ENCODE peak calls at places on chromosomes 3 and 15, in four cellular contexts. E is GM13976; F is CD8-positive, alpha-beta T cell; P is fibroblast of lung. M is an unnamed sample.
A peak's percentile ranks its signal among the peaks of the same experiment; 100 is the strongest.

GRCh38 chr3:114299421-114299820 is 5.6 kb downstream of the TIGIT start:
- DNase-seq in P (no peak), E (no peak), F (no peak), M (no peak)

GRCh38 chr3:38479431-38480092 is 16.6 kb upstream of the EXOG start:
- DNase-seq in F (peak; percentile 31), P (peak; percentile 40), E (peak; percentile 83), M (peak; percentile 57)

GRCh38 chr3:42028474-42028873 is 62.7 kb upstream of the TRAK1 start:
- DNase-seq in P (no peak), E (no peak), F (no peak), M (no peak)

GRCh38 chr3:196569003-196569516 is 600 bp downstream of the FBXO45 start:
- DNase-seq in P (peak; percentile 49), E (peak; percentile 59), F (peak; percentile 36), M (no peak)

GRCh38 chr3:44914936-44915335 is 40.5 kb downstream of the TGM4 start:
- DNase-seq in P (no peak), E (no peak), F (no peak), M (no peak)

GRCh38 chr3:23312866-23313265 is 109.7 kb downstream of the UBE2E2 start:
- DNase-seq in F (no peak), E (no peak), P (peak; percentile 23), M (no peak)

GRCh38 chr3:174330303-174330702 is 528.8 kb upstream of the NAALADL2 start:
- DNase-seq in F (no peak), E (no peak), P (peak; percentile 95), M (no peak)

GRCh38 chr3:58035512-58035867 is 27.3 kb downstream of the FLNB start:
- DNase-seq in P (peak; percentile 64), F (no peak), E (no peak), M (no peak)

GRCh38 chr3:128367726-128368125 is 99.0 kb downstream of the DNAJB8 start:
- DNase-seq in E (no peak), P (peak; percentile 21), F (no peak), M (no peak)

GRCh38 chr15:33149919-33150318 is 44.6 kb downstream of the FMN1 start:
- DNase-seq in P (peak; percentile 38), F (no peak), E (no peak), M (no peak)

GRCh38 chr3:171458056-171458856 is 1.9 kb downstream of the TNIK start:
- DNase-seq in E (no peak), P (no peak), F (peak; percentile 42), M (no peak)

GRCh38 chr15:68316061-68316804 is 38.7 kb downstream of the FEM1B start:
- DNase-seq in F (no peak), E (no peak), P (no peak), M (no peak)

GRCh38 chr3:114886945-114887344 is 260.1 kb downstream of the ZBTB20 start:
- DNase-seq in P (no peak), F (no peak), E (no peak), M (no peak)

GRCh38 chr3:135040321-135041110 is 245.5 kb downstream of the EPHB1 start:
- DNase-seq in F (no peak), P (no peak), E (no peak), M (no peak)

GRCh38 chr15:90868261-90868689 is at the start of gene FURIN:
- DNase-seq in P (no peak), E (no peak), F (no peak), M (no peak)

GRCh38 chr3:6416049-6416661 is 444.8 kb upstream of the GRM7 start:
- DNase-seq in E (no peak), P (no peak), F (no peak), M (no peak)

GRCh38 chr3:107441617-107442016 is 64.4 kb downstream of the CCDC54 start:
- DNase-seq in P (peak; percentile 63), F (no peak), E (no peak), M (no peak)

GRCh38 chr3:27326211-27326948 is 42.8 kb downstream of the NEK10 start:
- DNase-seq in F (no peak), E (no peak), P (peak; percentile 93), M (no peak)

GRCh38 chr15:81157195-81157938 is 23.3 kb downstream of the CFAP161 start:
- DNase-seq in F (no peak), P (no peak), E (no peak), M (no peak)

GRCh38 chr3:112555535-112556170 is 6.1 kb downstream of the ATG3 start:
- DNase-seq in E (no peak), F (no peak), P (no peak), M (no peak)

GRCh38 chr3:10783360-10784346 is 32.4 kb upstream of the SLC6A11 start:
- DNase-seq in F (no peak), E (peak; percentile 49), P (peak; percentile 12), M (no peak)

GRCh38 chr3:146040630-146041029 is 120.4 kb downstream of the PLOD2 start:
- DNase-seq in P (no peak), E (no peak), F (no peak), M (no peak)

GRCh38 chr3:97823503-97824004 is 1.7 kb downstream of the CRYBG3 start:
- DNase-seq in P (no peak), F (no peak), E (no peak), M (no peak)

GRCh38 chr3:40381904-40382616 is 4.9 kb upstream of the ENTPD3 start:
- DNase-seq in F (no peak), P (no peak), E (no peak), M (no peak)

GRCh38 chr15:58608711-58609110 is 140.8 kb downstream of the ADAM10 start:
- DNase-seq in P (no peak), E (no peak), F (no peak), M (no peak)

GRCh38 chr3:136713961-136714514 is 38.1 kb downstream of the STAG1 start:
- DNase-seq in P (no peak), F (no peak), E (no peak), M (no peak)

GRCh38 chr15:50333229-50333628 is 21.8 kb downstream of the GABPB1 start:
- DNase-seq in F (no peak), P (no peak), E (no peak), M (no peak)

GRCh38 chr3:32758375-32758753 is 59.4 kb upstream of the TRIM71 start:
- DNase-seq in P (peak; percentile 48), E (no peak), F (no peak), M (no peak)

GRCh38 chr3:120683213-120683612 is 1.2 kb upstream of the HGD start:
- DNase-seq in F (no peak), P (peak; percentile 22), E (no peak), M (no peak)

GRCh38 chr3:169836058-169836941 is 23.6 kb upstream of the LRRC34 start:
- DNase-seq in P (peak; percentile 38), F (no peak), E (peak; percentile 70), M (no peak)

GRCh38 chr3:59108091-59108815 is 58.4 kb upstream of the CFAP20DC start:
- DNase-seq in F (no peak), P (peak; percentile 13), E (no peak), M (no peak)

GRCh38 chr3:139528924-139529323 is 10.6 kb downstream of the RBP1 start:
- DNase-seq in P (no peak), E (no peak), F (no peak), M (no peak)

GRCh38 chr3:12367346-12367745 is 78.5 kb downstream of the PPARG start:
- DNase-seq in F (no peak), P (no peak), E (no peak), M (no peak)

GRCh38 chr15:80154336-80154735 is 1.5 kb downstream of the FAH start:
- DNase-seq in P (no peak), F (no peak), E (no peak), M (no peak)

GRCh38 chr3:43522702-43523362 is 99.0 kb downstream of the ANO10 start:
- DNase-seq in E (no peak), P (peak; percentile 29), F (no peak), M (no peak)

GRCh38 chr3:187616307-187616939 is 53.8 kb downstream of the SST start:
- DNase-seq in F (peak; percentile 18), P (peak; percentile 43), E (peak; percentile 37), M (no peak)

GRCh38 chr3:45021524-45021923 is 4.6 kb upstream of the CLEC3B start:
- DNase-seq in E (no peak), P (no peak), F (no peak), M (no peak)

GRCh38 chr15:34223904-34224596 is 766 bp upstream of the EMC4 start:
- DNase-seq in P (no peak), F (no peak), E (peak; percentile 40), M (peak; percentile 38)

DNA sequence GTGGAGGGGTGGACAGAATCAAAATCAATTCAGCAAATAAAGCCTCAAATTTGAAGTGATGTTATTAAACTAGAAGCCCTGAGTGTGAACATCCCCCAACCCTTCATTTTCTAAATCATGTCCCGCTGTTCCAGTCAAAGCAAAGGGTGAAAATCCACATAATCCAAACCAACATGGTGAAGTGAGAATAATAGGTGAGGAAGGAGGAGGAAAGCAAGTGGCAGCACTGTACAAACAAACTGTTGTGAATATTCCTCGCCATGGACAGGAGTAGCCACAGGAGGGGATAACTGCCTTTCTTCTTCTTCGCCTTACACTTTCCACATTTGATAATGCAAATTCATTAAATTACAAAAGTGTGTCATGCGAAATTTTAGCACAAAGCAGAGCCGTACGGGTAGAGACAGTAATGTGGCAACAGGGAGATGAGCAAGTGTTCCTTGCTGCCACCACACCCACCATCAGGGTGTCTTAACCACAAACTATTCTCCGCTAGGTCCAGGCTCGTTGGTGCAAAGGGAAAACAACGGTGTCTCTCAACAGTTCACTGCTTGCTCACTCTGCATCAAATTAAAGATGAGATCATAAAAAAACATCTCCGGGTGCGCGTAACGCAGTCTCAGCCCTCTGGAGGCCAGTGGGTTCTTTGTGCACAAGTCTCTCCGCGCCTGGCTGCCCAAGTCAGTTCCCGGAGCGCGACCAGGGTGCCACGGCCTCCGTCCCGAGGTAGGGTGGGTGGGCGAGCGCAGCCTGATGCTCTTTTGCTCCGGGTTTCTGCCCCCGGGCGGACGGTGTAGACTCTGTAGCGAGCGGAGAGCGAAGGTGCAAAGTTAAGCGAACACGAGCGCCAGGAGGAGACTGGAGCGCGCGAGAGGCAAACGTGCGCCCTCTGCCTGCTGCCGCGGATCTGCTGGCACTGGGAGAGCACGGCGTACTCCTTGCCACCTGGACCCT is 6.7 kb downstream of the EPHA3 start:
- DNase-seq in E (peak; percentile 50), P (peak; percentile 70), F (no peak), M (no peak)
- TF ChIP-seq CTCF in E (peak; percentile 66), P (peak; percentile 50), F (no peak), M (peak; percentile 64)

GRCh38 chr3:176759815-176760506 is 437.3 kb downstream of the TBL1XR1 start:
- DNase-seq in E (no peak), F (no peak), P (no peak), M (no peak)
- TF ChIP-seq CTCF in E (no peak), F (no peak), P (no peak), M (no peak)

GRCh38 chr15:29364429-29365078 is 94.9 kb upstream of the NSMCE3 start:
- DNase-seq in F (no peak), P (peak; percentile 90), E (no peak), M (no peak)
- TF ChIP-seq CTCF in F (no peak), P (no peak), E (no peak), M (no peak)

DNA sequence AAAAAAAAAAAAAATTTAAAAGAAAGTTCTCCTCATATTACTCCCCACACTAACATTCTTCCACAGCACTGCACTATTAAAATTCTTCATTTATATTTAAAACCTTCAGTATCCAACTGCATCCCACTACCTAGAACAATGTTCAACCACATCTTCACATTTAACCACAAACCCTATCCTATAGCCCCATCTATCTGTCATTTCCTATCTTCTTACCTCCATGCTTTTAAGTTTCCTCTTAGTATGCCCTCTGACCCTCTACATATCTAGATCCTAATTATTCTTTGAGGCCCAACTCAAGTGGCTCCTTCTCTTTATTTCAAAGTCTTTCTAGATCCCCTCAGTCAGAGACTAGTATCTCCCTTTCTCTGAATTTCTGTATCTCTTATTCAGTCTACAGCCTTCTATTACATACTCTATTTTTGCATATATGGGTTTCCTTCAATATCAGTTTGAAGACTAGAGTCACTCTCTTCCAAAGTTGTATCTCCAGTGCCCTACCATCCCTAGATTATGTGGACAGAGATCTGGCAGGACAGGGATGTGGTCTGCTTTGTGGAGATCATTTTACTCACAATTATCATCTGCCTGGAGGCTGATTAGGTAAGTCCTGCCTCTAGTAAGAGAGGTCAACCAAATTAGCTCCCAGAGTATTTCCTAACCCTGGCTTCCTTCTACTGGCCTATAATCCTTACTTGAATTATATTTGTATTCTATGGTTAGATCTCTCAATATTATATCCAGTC is 1.4 kb downstream of the CIAO2A start:
- DNase-seq in F (no peak), P (no peak), E (no peak), M (no peak)
- TF ChIP-seq CTCF in F (peak; percentile 47), P (no peak), E (peak; percentile 31), M (peak; percentile 36)